ENCODE peak calls at places on chromosome 7, in four cellular contexts. F is Right ventricle myocardium superior, H is natural killer cell, N is transverse colon. L is an unnamed sample.

GRCh38 chr7:34575006-34575405 is 83.0 kb upstream of the NPSR1 start:
- DNase-seq in F (no peak), H (no peak), N (no peak), L (no peak)

GRCh38 chr7:26620352-26620751 is 244.0 kb downstream of the SKAP2 start:
- DNase-seq in F (no peak), H (no peak), N (no peak), L (no peak)

GRCh38 chr7:79790863-79791262 is 337.4 kb upstream of the MAGI2 start:
- DNase-seq in F (no peak), H (no peak), N (no peak), L (no peak)

GRCh38 chr7:38463277-38464224 is 167.6 kb downstream of the AMPH start:
- DNase-seq in F (peak; percentile 52), H (peak; percentile 67), N (peak; percentile 51), L (no peak)

GRCh38 chr7:12913002-12913401 is 225.6 kb downstream of the ARL4A start:
- DNase-seq in F (no peak), H (no peak), N (no peak), L (no peak)

GRCh38 chr7:18896343-18896975 is 221.0 kb downstream of the TWIST1 start:
- DNase-seq in F (no peak), H (no peak), N (no peak), L (no peak)

GRCh38 chr7:17304926-17305325 is 6.5 kb downstream of the AHR start:
- DNase-seq in F (no peak), H (no peak), N (no peak), L (no peak)

GRCh38 chr7:130894146-130895005 is 160.4 kb upstream of the KLF14 start:
- DNase-seq in F (peak; percentile 77), H (no peak), N (no peak), L (no peak)

GRCh38 chr7:44638611-44639557 is 32.5 kb downstream of the OGDH start:
- DNase-seq in F (peak; percentile 75), H (peak; percentile 72), N (peak; percentile 88), L (no peak)

GRCh38 chr7:81871606-81872265 is 101.9 kb upstream of the HGF start:
- DNase-seq in F (no peak), H (no peak), N (no peak), L (no peak)

GRCh38 chr7:151852486-151853396 is 24.2 kb downstream of the PRKAG2 start:
- DNase-seq in F (peak; percentile 33), H (no peak), N (no peak), L (no peak)

GRCh38 chr7:124765401-124766352 is at the start of gene GPR37:
- DNase-seq in F (peak; percentile 57), H (no peak), N (peak; percentile 59), L (peak; percentile 50)

GRCh38 chr7:2521952-2522591 is 2.5 kb downstream of the LFNG start:
- DNase-seq in F (peak; percentile 76), H (peak; percentile 72), N (peak; percentile 72), L (no peak)

GRCh38 chr7:57216340-57216739 is 84.1 kb upstream of the ZNF479 start:
- DNase-seq in F (no peak), H (no peak), N (no peak), L (no peak)

GRCh38 chr7:106979551-106980357 is 64.8 kb upstream of the PRKAR2B start:
- DNase-seq in F (no peak), H (no peak), N (no peak), L (no peak)

GRCh38 chr7:129281163-129281562 is 56.3 kb downstream of the AHCYL2 start:
- DNase-seq in F (no peak), H (no peak), N (no peak), L (no peak)

GRCh38 chr7:132247995-132248618 is 328.2 kb downstream of the PLXNA4 start:
- DNase-seq in F (no peak), H (no peak), N (no peak), L (no peak)

GRCh38 chr7:92880212-92881090 is 44.1 kb upstream of the CDK6 start:
- DNase-seq in F (no peak), H (no peak), N (no peak), L (no peak)

GRCh38 chr7:149824301-149824741 is 13.9 kb upstream of the ZNF862 start:
- DNase-seq in F (peak; percentile 30), H (no peak), N (no peak), L (no peak)

GRCh38 chr7:140314571-140315480 is 83.5 kb downstream of the SLC37A3 start:
- DNase-seq in F (no peak), H (no peak), N (no peak), L (no peak)

GRCh38 chr7:95865716-95866371 is 93.5 kb downstream of the DYNC1I1 start:
- DNase-seq in F (no peak), H (no peak), N (no peak), L (no peak)

GRCh38 chr7:134140889-134141867 is 14.0 kb downstream of the LRGUK start:
- DNase-seq in F (peak; percentile 79), H (peak; percentile 39), N (peak; percentile 61), L (no peak)

GRCh38 chr7:40720401-40720800 is 585.6 kb downstream of the SUGCT start:
- DNase-seq in F (no peak), H (no peak), N (no peak), L (no peak)

GRCh38 chr7:154202002-154202401 is 149.8 kb downstream of the DPP6 start:
- DNase-seq in F (no peak), H (no peak), N (no peak), L (no peak)

GRCh38 chr7:979886-980571 is 3.0 kb upstream of the CYP2W1 start:
- DNase-seq in F (no peak), H (no peak), N (no peak), L (no peak)

GRCh38 chr7:67311901-67312300 is 315.3 kb downstream of the TYW1 start:
- DNase-seq in F (no peak), H (no peak), N (no peak), L (no peak)

GRCh38 chr7:150791746-150792452 is 8.3 kb downstream of the TMEM176B start:
- DNase-seq in F (no peak), H (no peak), N (no peak), L (no peak)

GRCh38 chr7:74031403-74032190 is 3.6 kb downstream of the ELN start:
- DNase-seq in F (no peak), H (no peak), N (no peak), L (no peak)

GRCh38 chr7:114819629-114820362 is 102.1 kb upstream of the MDFIC start:
- DNase-seq in F (no peak), H (no peak), N (no peak), L (peak; percentile 94)

GRCh38 chr7:36153571-36154097 is 580 bp downstream of the EEPD1 start:
- DNase-seq in F (peak; percentile 65), H (peak; percentile 29), N (no peak), L (no peak)

GRCh38 chr7:133530682-133531081 is 277.8 kb downstream of the EXOC4 start:
- DNase-seq in F (no peak), H (no peak), N (no peak), L (peak; percentile 30)

GRCh38 chr7:103765891-103766290 is 223.6 kb downstream of the RELN start:
- DNase-seq in F (no peak), H (no peak), N (no peak), L (no peak)

GRCh38 chr7:101588131-101588935 is 40.8 kb downstream of the MYL10 start:
- DNase-seq in F (no peak), H (no peak), N (no peak), L (no peak)

GRCh38 chr7:1142051-1142635 is 17.9 kb downstream of the ZFAND2A start:
- DNase-seq in F (no peak), H (no peak), N (no peak), L (no peak)

GRCh38 chr7:32868116-32868515 is 23.4 kb downstream of the KBTBD2 start:
- DNase-seq in F (peak; percentile 55), H (no peak), N (no peak), L (no peak)

GRCh38 chr7:116524609-116525297 is at the start of gene CAV1:
- DNase-seq in F (peak; percentile 93), H (no peak), N (peak; percentile 79), L (no peak)

GRCh38 chr7:50558380-50559051 is 6.7 kb downstream of the DDC start:
- DNase-seq in F (no peak), H (no peak), N (no peak), L (no peak)

GRCh38 chr7:150370612-150371071 is 2.0 kb downstream of the REPIN1 start:
- DNase-seq in F (no peak), H (no peak), N (no peak), L (no peak)

GRCh38 chr7:154338709-154339108 is 286.5 kb downstream of the DPP6 start:
- DNase-seq in F (no peak), H (no peak), N (no peak), L (no peak)